ENCODE peak calls at places on chromosome 17, in nine cellular contexts. H, X, I, R, A, V, J, N and F are unnamed samples. For H3K4me1, the result is how much of the 10 kb centered on the place peaks cover.

GRCh38 chr17:79391808-79392233 is 219.0 kb downstream of the RBFOX3 start:
- DNase-seq in H (peak), X (peak), I (peak), R (no peak), A (peak), V (peak), J (peak), N (no peak), F (peak)

GRCh38 chr17:17063546-17064122 is 21.4 kb downstream of the MPRIP start:
- DNase-seq in H (no peak), X (no peak), I (peak), R (no peak), A (no peak), V (peak), J (peak), N (no peak), F (peak)

GRCh38 chr17:5419959-5420653 is at the start of gene RPAIN:
- DNase-seq in H (peak), X (peak), I (peak), R (peak), A (peak), V (peak), J (peak), N (no peak), F (peak)

GRCh38 chr17:43372273-43372911 is 26.4 kb upstream of the ARL4D start:
- DNase-seq in H (peak), X (no peak), I (no peak), R (no peak), A (no peak), V (no peak), J (peak), N (peak), F (no peak)

GRCh38 chr17:17079336-17079735 is 37.1 kb downstream of the MPRIP start:
- DNase-seq in H (peak), X (peak), I (no peak), R (no peak), A (no peak), V (no peak), J (peak), N (no peak), F (no peak)

GRCh38 chr17:37490638-37491614 is 1.2 kb downstream of the DUSP14 start:
- DNase-seq in H (peak), X (peak), I (no peak), R (no peak), A (peak), V (no peak), J (no peak), N (no peak), F (no peak)

GRCh38 chr17:77618173-77618572 is 340.3 kb upstream of the TNRC6C start:
- DNase-seq in H (no peak), X (no peak), I (no peak), R (no peak), A (no peak), V (no peak), J (no peak), N (no peak), F (no peak)

GRCh38 chr17:74125160-74125559 is 78.3 kb upstream of the RPL38 start:
- DNase-seq in H (no peak), X (no peak), I (no peak), R (no peak), A (no peak), V (no peak), J (no peak), N (no peak), F (no peak)

GRCh38 chr17:29178750-29179231 is 1.4 kb downstream of the MYO18A start:
- DNase-seq in H (no peak), X (no peak), I (peak), R (no peak), A (peak), V (no peak), J (peak), N (no peak), F (no peak)
- H3K4me1 ChIP-seq in H (under half), X (under half), I (under half), R (half or more), A (under half), V (under half), J (under half), N (under half), F (under half)

DNA sequence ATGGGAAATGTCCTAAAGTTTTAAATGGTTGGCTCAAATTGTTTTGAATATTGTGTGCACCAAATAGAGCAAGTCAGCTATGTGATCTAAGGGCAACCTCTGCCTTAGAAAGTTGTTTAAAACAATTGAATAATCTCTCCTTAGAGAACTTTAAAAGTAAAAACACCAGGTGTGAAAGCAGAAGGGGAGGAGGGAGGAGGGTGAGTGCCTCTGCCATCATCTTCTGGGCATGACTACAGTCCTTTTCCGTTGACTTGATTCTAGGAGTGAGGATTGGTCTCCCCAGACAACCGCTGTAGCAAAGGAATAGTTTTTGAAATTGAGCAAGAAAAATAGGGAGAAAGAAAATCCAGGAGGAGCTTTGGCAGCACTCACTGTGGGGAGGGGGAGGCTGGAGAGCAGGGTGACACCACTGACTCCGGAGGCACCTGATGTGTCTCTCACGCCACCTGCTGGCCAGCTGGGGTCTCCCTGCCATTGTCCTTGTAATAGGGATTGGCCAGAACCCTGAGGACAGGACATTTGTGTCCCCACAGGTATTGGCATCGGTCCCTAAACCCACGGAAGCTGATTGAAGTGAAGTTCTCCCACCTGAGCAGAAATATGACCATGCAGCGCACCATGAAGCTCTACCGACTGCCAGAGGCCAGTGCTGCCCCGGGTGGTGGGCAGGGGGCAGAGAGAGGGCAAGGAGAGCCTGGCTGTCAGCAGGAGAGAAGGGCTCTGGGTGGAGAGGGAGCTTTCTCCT is 33.3 kb downstream of the PLCD3 start:
- DNase-seq in H (peak), X (peak), I (peak), R (no peak), A (peak), V (peak), J (peak), N (no peak), F (peak)
- H3K27ac ChIP-seq in H (no peak), X (no peak), I (peak), R (peak), A (no peak), V (peak), J (no peak), N (no peak), F (peak)

DNA sequence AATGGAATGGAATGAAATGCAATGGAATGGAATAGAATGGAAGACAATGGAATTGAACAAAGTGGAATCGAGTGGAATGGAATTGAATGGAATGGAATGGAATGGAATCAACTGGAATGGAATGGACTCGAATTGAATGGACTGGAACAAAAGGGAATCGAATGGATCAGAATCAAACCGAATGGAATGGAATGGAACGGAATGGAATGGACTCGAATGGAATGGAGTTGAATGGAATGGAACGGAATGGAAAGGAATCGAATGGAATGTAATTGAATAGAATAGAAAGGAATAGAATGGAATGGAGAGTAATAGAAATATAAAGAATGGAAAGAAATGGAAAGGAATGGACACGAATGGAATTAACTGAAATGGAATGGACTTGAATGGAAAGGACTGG is 475.2 kb upstream of the WSB1 start:
- DNase-seq in H (no peak), X (peak), I (no peak), R (no peak), A (peak), V (no peak), J (no peak), N (no peak), F (no peak)
- H3K4me1 ChIP-seq in H (under half), X (under half), I (under half), R (under half), A (under half), V (under half), J (under half), N (under half), F (under half)

DNA sequence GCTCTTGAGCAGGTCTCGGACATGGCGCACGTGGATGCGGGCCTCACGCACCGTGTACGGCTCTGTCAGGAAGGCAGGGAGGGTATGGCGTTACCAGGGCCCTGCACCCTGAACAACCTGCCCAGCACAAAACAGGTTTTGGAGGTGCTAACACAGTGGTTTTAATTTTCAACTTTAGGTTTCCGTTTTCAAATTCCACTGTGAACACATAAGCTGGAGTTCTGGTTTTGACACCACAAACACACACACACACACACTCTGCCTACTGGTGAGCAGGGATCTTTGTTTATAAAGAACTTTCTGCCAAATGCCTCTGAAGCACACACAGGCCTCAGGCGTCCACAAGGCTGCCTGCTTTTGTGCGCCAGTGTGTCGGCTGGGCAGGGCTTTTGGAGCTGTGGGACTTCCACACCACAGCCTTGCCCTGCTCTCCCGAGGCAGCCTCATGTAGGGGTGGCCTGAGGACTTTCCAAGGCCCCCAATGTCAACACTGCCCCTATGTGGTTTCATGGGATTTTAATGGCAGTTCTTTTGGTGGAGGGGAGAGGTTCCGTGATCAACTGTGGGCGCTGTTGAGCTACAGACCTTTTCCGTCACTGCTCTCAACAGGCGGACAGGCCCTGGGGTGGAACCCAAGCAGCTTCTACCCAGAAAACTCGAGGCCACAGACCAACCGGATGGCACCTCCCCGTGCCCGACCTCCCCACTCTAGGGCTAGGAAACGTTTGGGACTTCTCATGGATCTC is 9.4 kb downstream of the CLUH start:
- DNase-seq in H (no peak), X (no peak), I (no peak), R (no peak), A (no peak), V (no peak), J (peak), N (no peak), F (no peak)
- H3K27ac ChIP-seq in H (no peak), X (no peak), I (no peak), R (no peak), A (no peak), V (no peak), J (no peak), N (no peak), F (no peak)

GRCh38 chr17:45314761-45315549 is 1.9 kb downstream of the MAP3K14 start:
- DNase-seq in H (no peak), X (no peak), I (no peak), R (no peak), A (no peak), V (no peak), J (no peak), N (no peak), F (no peak)
- H3K4me1 ChIP-seq in H (under half), X (under half), I (half or more), R (half or more), A (half or more), V (under half), J (under half), N (under half), F (half or more)

GRCh38 chr17:64229815-64230550 is 33.1 kb downstream of the TEX2 start:
- DNase-seq in H (no peak), X (no peak), I (no peak), R (no peak), A (no peak), V (no peak), J (no peak), N (no peak), F (no peak)
- H3K27ac ChIP-seq in H (no peak), X (no peak), I (peak), R (peak), A (no peak), V (peak), J (no peak), N (no peak), F (peak)